ENCODE peak calls at places on chromosomes 3 and 15, in five cellular contexts. J, O, L, P and S are unnamed samples.

GRCh38 chr15:63296195-63296594 is 18.8 kb downstream of the APH1B start:
- DNase-seq in J (no peak), O (no peak), L (no peak), P (no peak), S (no peak)

GRCh38 chr15:48603922-48604321 is 41.6 kb downstream of the FBN1 start:
- DNase-seq in J (no peak), O (no peak), L (no peak), P (no peak), S (no peak)

GRCh38 chr15:41919954-41920538 is 26.2 kb upstream of the SPTBN5 start:
- DNase-seq in J (no peak), O (no peak), L (no peak), P (no peak), S (peak; percentile 94)

GRCh38 chr15:101481917-101482525 is 7.5 kb downstream of the PCSK6 start:
- DNase-seq in J (no peak), O (no peak), L (no peak), P (no peak), S (no peak)

GRCh38 chr3:37814547-37814946 is 47.1 kb upstream of the CTDSPL start:
- DNase-seq in J (no peak), O (no peak), L (no peak), P (no peak), S (peak; percentile 50)

GRCh38 chr3:194808709-194809108 is 123.0 kb downstream of the FAM43A start:
- DNase-seq in J (no peak), O (peak; percentile 96), L (no peak), P (no peak), S (peak; percentile 68)

GRCh38 chr15:50876989-50877360 is 31.5 kb upstream of the AP4E1 start:
- DNase-seq in J (peak; percentile 91), O (peak; percentile 79), L (peak; percentile 68), P (peak; percentile 91), S (peak; percentile 97)

GRCh38 chr3:9028134-9028533 is 64.9 kb upstream of the RAD18 start:
- DNase-seq in J (no peak), O (no peak), L (no peak), P (no peak), S (peak; percentile 83)

GRCh38 chr3:42387802-42388651 is 22.4 kb downstream of the LYZL4 start:
- DNase-seq in J (peak; percentile 40), O (no peak), L (no peak), P (no peak), S (peak; percentile 22)

GRCh38 chr3:44899683-44900367 is 25.4 kb downstream of the TGM4 start:
- DNase-seq in J (no peak), O (peak; percentile 50), L (no peak), P (peak; percentile 30), S (no peak)

GRCh38 chr15:54560417-54560816 is 582.2 kb downstream of the UNC13C start:
- DNase-seq in J (no peak), O (no peak), L (no peak), P (no peak), S (no peak)

GRCh38 chr15:41489641-41490040 is 4.0 kb upstream of the ITPKA start:
- DNase-seq in J (no peak), O (no peak), L (no peak), P (no peak), S (no peak)

GRCh38 chr3:187740446-187741399 is 4.5 kb downstream of the BCL6 start:
- DNase-seq in J (peak; percentile 89), O (peak; percentile 45), L (no peak), P (peak; percentile 75), S (peak; percentile 87)

GRCh38 chr15:33871911-33872760 is 96.2 kb upstream of the CHRM5 start:
- DNase-seq in J (no peak), O (no peak), L (no peak), P (no peak), S (no peak)

GRCh38 chr3:33173672-33174071 is 44.9 kb downstream of the SUSD5 start:
- DNase-seq in J (peak; percentile 71), O (no peak), L (no peak), P (no peak), S (no peak)

GRCh38 chr15:80760971-80761370 is 18.2 kb upstream of the CEMIP start:
- DNase-seq in J (no peak), O (no peak), L (no peak), P (no peak), S (no peak)

GRCh38 chr15:101168463-101168824 is 83.4 kb downstream of the CHSY1 start:
- DNase-seq in J (no peak), O (no peak), L (no peak), P (no peak), S (peak; percentile 41)

GRCh38 chr15:60673918-60674558 is 195.1 kb upstream of the ICE2 start:
- DNase-seq in J (no peak), O (peak; percentile 91), L (peak; percentile 43), P (no peak), S (peak; percentile 90)

GRCh38 chr3:190064112-190064511 is 56.6 kb downstream of the P3H2 start:
- DNase-seq in J (no peak), O (peak; percentile 83), L (peak; percentile 33), P (no peak), S (peak; percentile 92)

GRCh38 chr15:70788114-70789049 is 25.0 kb upstream of the UACA start:
- DNase-seq in J (no peak), O (no peak), L (peak; percentile 13), P (no peak), S (peak; percentile 80)

GRCh38 chr3:113263020-113263419 is 51.7 kb downstream of the BOC start:
- DNase-seq in J (no peak), O (peak; percentile 77), L (no peak), P (no peak), S (no peak)

GRCh38 chr3:149247929-149248691 is 26.5 kb upstream of the CP start:
- DNase-seq in J (no peak), O (peak; percentile 42), L (no peak), P (no peak), S (peak; percentile 60)

GRCh38 chr3:173993299-173993698 is 595.8 kb downstream of the NLGN1 start:
- DNase-seq in J (no peak), O (peak; percentile 11), L (peak; percentile 27), P (no peak), S (peak; percentile 61)

GRCh38 chr3:160402249-160403027 is 3.0 kb downstream of the SMC4 start:
- DNase-seq in J (no peak), O (no peak), L (no peak), P (no peak), S (peak; percentile 21)

GRCh38 chr15:60392986-60393811 is 4.6 kb downstream of the ANXA2 start:
- DNase-seq in J (peak; percentile 85), O (peak; percentile 100), L (peak; percentile 98), P (no peak), S (peak; percentile 98)

GRCh38 chr15:57592426-57592825 is 722 bp downstream of the MYZAP start:
- DNase-seq in J (no peak), O (no peak), L (no peak), P (no peak), S (no peak)